ENCODE peak calls at places on chromosomes 2 and 18, in six cellular contexts. C is right atrium auricular region; W is stimulated activated CD8-positive, alpha-beta memory T cell treated with anti-CD3 and anti-CD28 coated beads, Interleukin-7, amount 100 ng/mL, for 4 hours; I is KBM-7; G is tibial artery; Z is stimulated activated naive CD4-positive, alpha-beta T cell. T is an unnamed sample.

GRCh38 chr2:152383702-152384101 is 48.7 kb downstream of the FMNL2 start:
- DNase-seq in Z (no peak), C (no peak), I (no peak), G (no peak), W (no peak), T (no peak)

GRCh38 chr18:45106331-45106774 is 425.7 kb downstream of the SETBP1 start:
- DNase-seq in I (peak), C (no peak), G (no peak), Z (no peak), W (peak), T (no peak)

GRCh38 chr2:46335966-46336436 is 38.8 kb downstream of the EPAS1 start:
- DNase-seq in C (no peak), W (no peak), I (no peak), G (no peak), Z (no peak), T (no peak)

GRCh38 chr2:51918113-51918512 is 886.2 kb upstream of the NRXN1 start:
- DNase-seq in W (no peak), G (no peak), I (no peak), C (no peak), Z (no peak), T (no peak)

GRCh38 chr2:237474511-237474911 is 12.5 kb upstream of the MLPH start:
- DNase-seq in C (no peak), Z (no peak), I (no peak), G (no peak), W (no peak), T (no peak)

GRCh38 chr2:237665713-237666143 is 38.3 kb downstream of the LRRFIP1 start:
- DNase-seq in G (no peak), I (no peak), C (no peak), W (no peak), Z (no peak), T (no peak)

GRCh38 chr2:121365061-121365460 is 80.1 kb upstream of the TFCP2L1 start:
- DNase-seq in I (no peak), Z (no peak), C (no peak), W (no peak), G (no peak), T (no peak)

GRCh38 chr2:189236066-189236465 is 56.5 kb upstream of the COL5A2 start:
- DNase-seq in I (no peak), Z (no peak), C (no peak), G (no peak), W (no peak), T (no peak)